ENCODE peak calls at places on chromosomes 2 and 18, in four cellular contexts. B is AG04450, A is nephron progenitor cell, F is heart right ventricle. W is an unnamed sample.

GRCh38 chr2:204325468-204325867 is 219.8 kb upstream of the PARD3B start:
- DNase-seq in B (peak; percentile 66), A (peak; percentile 62), F (peak; percentile 76), W (peak; percentile 88)

GRCh38 chr2:8892149-8892548 is 54.7 kb upstream of the KIDINS220 start:
- DNase-seq in B (no peak), A (no peak), F (no peak), W (no peak)

GRCh38 chr18:62863629-62864028 is 148.3 kb downstream of the PHLPP1 start:
- DNase-seq in B (no peak), A (no peak), F (peak; percentile 25), W (no peak)

GRCh38 chr2:199946836-199947235 is 8.5 kb downstream of the TYW5 start:
- DNase-seq in B (no peak), A (no peak), F (no peak), W (no peak)

GRCh38 chr2:171482877-171483276 is 39.4 kb upstream of the CYBRD1 start:
- DNase-seq in B (no peak), A (no peak), F (no peak), W (peak; percentile 84)

GRCh38 chr18:51092097-51092496 is 62.1 kb downstream of the SMAD4 start:
- DNase-seq in B (no peak), A (no peak), F (no peak), W (no peak)

GRCh38 chr2:197137234-197137633 is 173.3 kb downstream of the ANKRD44 start:
- DNase-seq in B (no peak), A (no peak), F (no peak), W (no peak)

GRCh38 chr18:23433360-23433759 is 19.7 kb upstream of the RIOK3 start:
- DNase-seq in B (no peak), A (no peak), F (peak; percentile 46), W (no peak)

GRCh38 chr2:39513641-39514094 is 76.6 kb upstream of the MAP4K3 start:
- DNase-seq in B (peak; percentile 85), A (peak; percentile 16), F (peak; percentile 86), W (peak; percentile 79)

GRCh38 chr2:25201265-25201664 is 32.9 kb upstream of the POMC start:
- DNase-seq in B (no peak), A (no peak), F (no peak), W (peak; percentile 62)

GRCh38 chr2:85429924-85430289 is 11.4 kb downstream of the SH2D6 start:
- DNase-seq in B (no peak), A (no peak), F (no peak), W (no peak)

GRCh38 chr2:150621800-150622199 is 134.3 kb upstream of the RND3 start:
- DNase-seq in B (no peak), A (no peak), F (no peak), W (no peak)

GRCh38 chr2:180980185-180980942 is at the start of gene UBE2E3:
- DNase-seq in B (peak; percentile 42), A (peak; percentile 87), F (peak; percentile 82), W (peak; percentile 85)

GRCh38 chr18:69956655-69957054 is 9.0 kb upstream of the CD226 start:
- DNase-seq in B (no peak), A (no peak), F (no peak), W (no peak)

GRCh38 chr2:153808675-153809074 is 63.0 kb upstream of the GALNT13 start:
- DNase-seq in B (no peak), A (no peak), F (no peak), W (no peak)

GRCh38 chr2:11822746-11823411 is 76.4 kb downstream of the LPIN1 start:
- DNase-seq in B (no peak), A (no peak), F (no peak), W (no peak)

GRCh38 chr2:151777487-151777886 is 43.2 kb upstream of the NEB start:
- DNase-seq in B (no peak), A (no peak), F (no peak), W (peak; percentile 14)

GRCh38 chr2:216829533-216829932 is 30.3 kb downstream of the TNP1 start:
- DNase-seq in B (no peak), A (no peak), F (peak; percentile 93), W (no peak)

GRCh38 chr2:10333247-10333613 is 30.5 kb downstream of the HPCAL1 start:
- DNase-seq in B (no peak), A (peak; percentile 42), F (no peak), W (peak; percentile 28)

GRCh38 chr2:102597788-102598187 is 21.6 kb upstream of the SLC9A2 start:
- DNase-seq in B (no peak), A (no peak), F (no peak), W (peak; percentile 46)
- TF ChIP-seq CTCF in B (no peak), A (no peak), F (no peak), W (peak; percentile 15)

GRCh38 chr2:240833724-240834285 is 13.8 kb upstream of the KIF1A start:
- DNase-seq in B (no peak), A (no peak), F (no peak), W (no peak)

GRCh38 chr2:240832816-240833497 is 12.9 kb upstream of the KIF1A start:
- DNase-seq in B (no peak), A (no peak), F (no peak), W (no peak)

GRCh38 chr2:240832205-240832727 is 12.2 kb upstream of the KIF1A start:
- DNase-seq in B (peak; percentile 61), A (peak; percentile 98), F (peak; percentile 89), W (peak; percentile 98)

GRCh38 chr2:240835528-240835927 is 15.5 kb upstream of the KIF1A start:
- DNase-seq in B (no peak), A (no peak), F (no peak), W (no peak)

DNA sequence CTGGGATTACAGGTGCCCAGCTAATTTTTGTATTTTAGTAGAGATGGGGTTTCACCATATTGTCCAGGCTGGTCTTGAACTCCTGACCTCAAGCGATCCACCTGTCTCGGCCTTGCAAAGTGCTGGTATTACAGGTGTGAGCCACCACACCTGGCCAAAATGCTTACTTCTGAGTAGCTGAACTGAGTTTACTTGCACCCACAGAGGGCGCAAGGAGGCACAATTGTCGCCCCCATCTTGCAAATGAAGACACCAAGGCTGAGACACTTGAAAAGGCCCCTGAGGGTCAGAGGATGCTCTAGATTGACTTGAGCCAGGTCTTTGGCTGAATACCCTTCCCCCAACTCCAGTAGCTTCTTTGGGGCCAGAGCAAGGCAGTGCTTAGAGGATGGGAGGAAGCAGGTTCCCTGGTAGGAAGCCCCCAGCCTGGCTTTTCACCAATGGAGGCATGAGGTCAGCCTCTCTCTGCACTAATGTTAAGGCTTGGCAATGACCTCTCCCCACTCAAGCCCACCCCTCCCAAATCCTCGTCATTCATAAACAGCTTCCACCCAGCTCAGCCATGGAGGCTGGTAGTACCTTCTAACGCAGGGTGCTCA is 14.5 kb upstream of the KIF1A start:
- DNase-seq in B (no peak), A (no peak), F (no peak), W (peak; percentile 37)
- TF ChIP-seq CTCF in B (no peak), A (no peak), F (no peak), W (peak; percentile 54)

GRCh38 chr2:207472343-207473202 is 57.2 kb upstream of the CREB1 start:
- DNase-seq in B (no peak), A (no peak), F (no peak), W (no peak)

GRCh38 chr2:207473866-207474251 is 55.9 kb upstream of the CREB1 start:
- DNase-seq in B (no peak), A (no peak), F (no peak), W (no peak)

GRCh38 chr2:207471261-207471660 is 58.5 kb upstream of the CREB1 start:
- DNase-seq in B (no peak), A (no peak), F (no peak), W (no peak)

GRCh38 chr2:207474871-207475485 is 54.8 kb upstream of the CREB1 start:
- DNase-seq in B (no peak), A (peak; percentile 46), F (peak; percentile 50), W (peak; percentile 84)

DNA sequence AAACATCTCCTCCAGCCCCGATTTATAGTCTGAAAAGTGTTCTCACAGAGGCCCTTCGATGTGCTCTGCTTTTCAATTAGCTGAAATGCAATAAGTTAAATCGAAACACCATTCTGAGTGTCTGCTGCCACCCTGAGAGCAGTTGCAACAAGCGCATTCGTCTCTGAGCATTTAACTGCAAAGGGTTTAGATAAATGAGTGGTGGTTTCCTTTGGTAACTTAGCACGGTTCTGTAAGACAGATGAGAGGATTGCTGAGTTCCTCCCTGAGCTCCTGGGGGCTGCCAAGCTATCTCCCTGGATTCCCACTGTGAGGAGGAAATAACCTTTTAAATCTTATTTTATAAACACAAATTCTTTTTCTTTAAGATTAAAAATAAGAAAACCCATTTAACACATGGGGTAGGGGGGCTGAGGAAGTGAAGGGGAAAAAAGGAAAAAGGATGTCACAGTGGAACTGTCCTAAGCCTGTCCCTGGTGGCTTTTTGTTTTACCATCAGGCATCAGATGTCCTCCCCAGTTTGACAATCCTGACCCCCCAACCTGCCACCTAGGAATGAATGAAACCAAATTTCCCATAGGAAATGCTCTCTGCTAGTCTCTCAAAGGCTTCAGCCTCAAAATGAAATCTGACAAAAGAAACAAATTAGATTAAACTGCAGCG is 56.4 kb upstream of the CREB1 start:
- DNase-seq in B (peak; percentile 65), A (peak; percentile 22), F (peak; percentile 62), W (peak; percentile 83)
- TF ChIP-seq CTCF in B (peak; percentile 89), A (peak; percentile 49), F (peak; percentile 67), W (peak; percentile 93)

DNA sequence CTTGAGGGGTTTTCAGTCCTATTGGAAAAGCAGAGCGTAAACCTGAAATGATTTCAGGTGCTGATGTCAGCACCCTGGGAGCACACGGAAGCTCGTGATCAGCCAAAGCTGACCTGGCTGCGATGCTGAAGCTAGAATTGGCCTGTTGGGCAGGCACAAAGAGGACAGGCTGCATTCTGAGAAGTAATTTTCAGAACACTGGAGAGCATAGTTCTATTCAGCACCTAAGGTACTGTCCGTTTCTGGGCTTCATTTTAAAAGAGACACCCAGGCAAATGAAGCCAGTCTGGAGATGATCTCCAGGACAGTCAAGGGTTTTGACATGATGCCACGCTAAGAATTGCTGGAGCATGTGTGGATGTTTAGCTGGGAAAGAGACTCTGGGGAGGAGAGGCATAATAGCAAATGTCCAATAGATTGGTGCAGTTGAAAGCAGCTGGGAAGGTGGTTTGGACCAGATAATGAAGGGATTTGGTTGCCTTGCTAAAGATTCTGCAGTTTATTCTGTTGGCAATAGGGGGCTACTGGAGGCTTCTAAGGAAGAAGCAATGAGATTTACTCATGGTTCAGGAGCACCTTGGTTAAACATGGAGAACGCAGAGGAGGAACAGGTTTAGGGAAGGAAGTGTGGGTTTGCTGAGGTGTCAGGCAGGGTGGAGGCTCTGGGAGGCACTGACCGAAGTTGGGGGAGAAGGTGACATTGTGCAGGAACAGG is 86.6 kb downstream of the ACOXL start:
- DNase-seq in B (no peak), A (no peak), F (no peak), W (peak; percentile 51)
- TF ChIP-seq CTCF in B (peak; percentile 16), A (peak; percentile 18), F (no peak), W (peak; percentile 42)

GRCh38 chr18:12890500-12890899 is 6.5 kb upstream of the PTPN2 start:
- DNase-seq in B (no peak), A (no peak), F (no peak), W (peak; percentile 56)
- TF ChIP-seq CTCF in B (no peak), A (no peak), F (no peak), W (peak; percentile 21)

DNA sequence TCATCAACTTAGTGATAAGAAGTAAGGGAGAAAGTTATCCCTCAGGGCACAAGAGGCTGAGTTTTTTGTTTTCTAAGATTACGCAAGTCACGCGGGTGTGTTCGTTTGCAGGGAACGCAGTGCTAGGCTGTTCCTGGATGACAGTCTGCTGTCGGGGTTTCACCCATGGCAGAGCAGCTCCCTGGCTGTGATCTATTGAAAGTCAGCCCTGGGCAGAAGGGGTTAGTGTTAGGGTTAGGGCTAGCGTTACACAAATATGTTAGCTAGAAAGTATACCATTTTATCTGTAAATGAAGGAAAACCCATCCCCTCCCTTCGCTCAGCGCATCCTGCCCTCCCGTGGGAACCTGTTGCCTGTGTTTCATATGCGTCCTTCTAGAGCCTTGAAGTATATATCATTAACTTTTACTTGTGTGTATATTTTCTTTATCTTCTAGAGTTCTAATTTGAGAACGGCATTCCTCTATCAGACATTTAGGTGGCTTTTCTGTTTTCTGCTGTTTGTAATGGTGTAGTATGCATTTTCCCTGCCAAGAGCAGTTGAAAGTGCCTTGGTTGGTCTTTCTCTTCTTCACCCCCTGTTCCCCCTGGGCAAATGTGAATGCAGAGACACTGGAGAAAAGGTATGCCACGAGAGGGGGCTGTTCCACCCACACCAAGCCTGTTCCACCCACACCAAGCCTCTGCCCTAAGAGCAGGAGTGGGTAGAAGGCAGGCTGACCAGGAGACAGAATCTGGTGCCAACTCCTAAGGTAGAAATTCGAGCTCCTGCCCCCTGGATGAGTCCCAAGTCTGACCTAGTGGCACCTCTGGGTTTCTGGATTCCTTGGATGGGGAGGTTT is 47.0 kb downstream of the ARMC9 start:
- DNase-seq in B (no peak), A (no peak), F (no peak), W (no peak)
- TF ChIP-seq CTCF in B (no peak), A (no peak), F (peak; percentile 20), W (no peak)

W was measured in GM23338.